ENCODE peak calls at places on chromosomes 4 and X, in nine cellular contexts. L is H9; P is lung; Q is HCT116; Y is CD4-positive, alpha-beta T cell; I is fibroblast of lung; C is OCI-LY7; M is MCF 10A; K is GM20000. T is an unnamed sample.

GRCh38 chrX:40154229-40154852 is 56.6 kb upstream of the BCOR start:
- DNase-seq in K (peak), Y (no peak), I (peak), L (peak), C (peak), P (no peak), M (no peak), Q (no peak), T (no peak)

GRCh38 chr4:13705521-13706035 is 78.1 kb upstream of the BOD1L1 start:
- DNase-seq in I (no peak), K (no peak), Q (no peak), Y (no peak), M (peak), P (peak), C (no peak), L (peak), T (no peak)

GRCh38 chr4:59904331-59904730 is 1295.8 kb upstream of the ADGRL3 start:
- DNase-seq in I (no peak), P (no peak), Y (no peak), C (no peak), K (no peak), Q (no peak), M (peak), L (no peak), T (no peak)

GRCh38 chr4:121192500-121192899 is 28.4 kb upstream of the TNIP3 start:
- DNase-seq in M (peak), I (peak), P (no peak), L (no peak), Q (peak), K (peak), C (peak), Y (no peak), T (no peak)

GRCh38 chrX:120457766-120458180 is 11.3 kb downstream of the LAMP2 start:
- DNase-seq in Q (no peak), C (peak), L (no peak), M (peak), Y (no peak), I (peak), P (no peak), K (peak), T (no peak)

GRCh38 chr4:53374777-53375258 is 2.6 kb upstream of the FIP1L1 start:
- DNase-seq in P (no peak), Y (no peak), M (no peak), Q (no peak), K (no peak), I (no peak), C (no peak), L (no peak), T (no peak)

GRCh38 chrX:55143621-55144020 is 54.8 kb downstream of the PAGE2 start:
- DNase-seq in Y (no peak), P (no peak), K (no peak), C (no peak), M (no peak), I (no peak), L (no peak), Q (no peak), T (no peak)

GRCh38 chr4:12724520-12724919 is 759.6 kb downstream of the RAB28 start:
- DNase-seq in M (peak), P (no peak), I (no peak), K (no peak), Q (no peak), L (no peak), Y (no peak), C (peak), T (no peak)

GRCh38 chr4:184473515-184474260 is 662 bp downstream of the IRF2 start:
- DNase-seq in K (peak), P (peak), C (peak), L (no peak), Y (peak), I (peak), M (peak), Q (no peak), T (no peak)

GRCh38 chr4:184473265-184473514 is 1.2 kb downstream of the IRF2 start:
- DNase-seq in K (no peak), Y (no peak), M (no peak), I (no peak), C (no peak), L (no peak), Q (no peak), P (no peak), T (no peak)

GRCh38 chr4:184471872-184472539 is 2.3 kb downstream of the IRF2 start:
- DNase-seq in K (peak), L (no peak), Y (no peak), Q (no peak), P (no peak), M (no peak), C (peak), I (peak), T (no peak)

GRCh38 chr4:184474261-184475095 is at the start of gene IRF2:
- DNase-seq in Q (peak), Y (peak), L (peak), M (peak), P (peak), C (peak), K (peak), I (peak), T (peak)

GRCh38 chr4:184472540-184473264 is 1.6 kb downstream of the IRF2 start:
- DNase-seq in K (peak), L (peak), Q (no peak), Y (peak), P (peak), M (peak), C (peak), I (peak), T (peak)
- TF ChIP-seq CTCF in K (no peak), L (peak), Q (no peak), Y (no peak), P (no peak), M (no peak), C (no peak), I (no peak), T (no peak)

GRCh38 chrX:136488706-136489105 is 959 bp downstream of the BRS3 start:
- DNase-seq in I (no peak), C (no peak), P (no peak), M (no peak), L (no peak), Y (no peak), Q (no peak), K (no peak), T (no peak)
- TF ChIP-seq CTCF in I (no peak), C (no peak), P (no peak), M (no peak), L (no peak), Y (no peak), Q (no peak), K (no peak), T (no peak)

DNA sequence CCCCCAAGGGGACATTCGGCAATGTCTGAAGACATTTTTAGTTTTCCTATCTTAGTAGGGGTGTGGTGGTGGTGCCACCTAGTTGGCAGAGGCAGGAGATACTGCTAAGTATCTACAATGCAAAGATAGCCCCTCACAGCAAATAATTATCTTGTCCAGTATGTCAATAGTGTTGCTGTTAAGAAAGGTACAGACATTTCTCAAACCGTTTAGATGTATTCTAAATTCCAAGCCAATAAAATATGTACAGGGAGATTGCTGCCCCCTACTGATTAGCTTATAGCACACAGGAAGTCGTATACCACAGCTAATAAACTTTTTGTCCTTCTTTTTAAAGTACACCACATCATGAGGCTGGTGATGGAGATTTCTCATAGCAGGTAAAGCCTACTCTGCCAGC is 260.5 kb downstream of the TMA16 start:
- DNase-seq in L (no peak), K (peak), C (peak), I (peak), P (no peak), Y (no peak), Q (no peak), M (peak), T (no peak)
- TF ChIP-seq CTCF in L (peak), K (peak), C (peak), I (peak), P (no peak), Y (peak), Q (peak), M (peak), T (no peak)

DNA sequence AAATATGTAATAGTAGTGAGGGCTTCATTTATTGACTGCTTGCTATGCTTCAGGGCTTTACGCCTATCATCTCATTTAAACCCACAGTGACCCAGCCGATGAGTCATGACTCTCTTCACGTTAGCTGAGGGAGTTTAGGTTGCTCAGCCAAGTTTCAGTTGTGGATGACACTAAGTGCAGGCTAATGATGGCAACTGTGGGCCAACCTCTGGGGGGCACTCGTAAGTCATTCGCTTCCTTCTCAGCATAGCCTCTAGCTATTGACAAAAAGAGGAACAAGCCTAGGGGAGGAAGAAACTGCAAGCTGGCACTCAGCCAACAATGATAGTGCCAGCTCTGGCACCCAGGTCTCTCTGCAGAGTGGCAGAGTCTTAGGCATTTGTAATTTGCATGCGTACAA is 325.0 kb downstream of the ARHGAP10 start:
- DNase-seq in M (peak), Y (peak), C (peak), Q (peak), P (peak), I (peak), K (peak), L (peak), T (no peak)
- TF ChIP-seq CTCF in M (no peak), Y (peak), C (peak), Q (no peak), P (peak), I (no peak), K (peak), L (peak), T (no peak)

DNA sequence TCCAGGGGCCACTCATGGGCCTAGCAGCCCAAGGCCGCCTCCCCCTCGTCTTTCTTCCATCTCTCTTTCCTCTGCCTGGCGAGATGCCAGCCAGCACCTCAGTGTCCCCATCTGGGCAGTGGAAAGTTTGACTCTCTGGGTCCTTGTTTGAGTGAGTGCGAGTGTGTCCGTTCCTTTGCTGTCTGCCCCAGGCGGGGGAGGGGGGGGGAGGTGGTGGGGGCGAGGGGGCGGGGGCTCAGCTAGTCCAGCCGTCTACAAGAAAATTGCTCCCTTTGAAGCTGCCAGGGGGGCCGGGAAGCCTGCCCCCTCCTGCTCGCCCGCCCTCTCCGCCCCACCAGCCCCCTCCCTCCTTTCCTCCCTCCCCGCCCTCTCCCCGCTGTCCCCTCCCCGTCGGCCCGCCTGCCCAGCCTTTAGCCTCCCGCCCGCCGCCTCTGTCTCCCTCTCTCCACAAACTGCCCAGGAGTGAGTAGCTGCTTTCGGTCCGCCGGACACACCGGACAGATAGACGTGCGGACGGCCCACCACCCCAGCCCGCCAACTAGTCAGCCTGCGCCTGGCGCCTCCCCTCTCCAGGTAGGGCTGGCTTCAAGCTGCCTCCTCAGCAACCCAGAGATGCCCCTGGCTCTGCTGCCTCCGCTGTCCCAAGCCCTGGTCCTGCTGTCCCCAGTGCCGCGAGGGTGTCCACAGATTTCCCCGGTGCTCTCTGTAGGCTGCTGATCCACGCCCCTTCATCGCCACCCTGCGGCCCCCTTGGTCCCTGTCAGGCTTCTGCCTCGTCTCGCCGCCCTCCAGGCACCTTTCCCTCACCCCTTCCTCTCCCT is at the start of gene BGN:
- DNase-seq in Q (no peak), K (no peak), P (no peak), M (no peak), I (peak), C (no peak), Y (no peak), L (peak), T (no peak)
- TF ChIP-seq CTCF in Q (no peak), K (no peak), P (no peak), M (no peak), I (peak), C (no peak), Y (no peak), L (peak), T (no peak)

DNA sequence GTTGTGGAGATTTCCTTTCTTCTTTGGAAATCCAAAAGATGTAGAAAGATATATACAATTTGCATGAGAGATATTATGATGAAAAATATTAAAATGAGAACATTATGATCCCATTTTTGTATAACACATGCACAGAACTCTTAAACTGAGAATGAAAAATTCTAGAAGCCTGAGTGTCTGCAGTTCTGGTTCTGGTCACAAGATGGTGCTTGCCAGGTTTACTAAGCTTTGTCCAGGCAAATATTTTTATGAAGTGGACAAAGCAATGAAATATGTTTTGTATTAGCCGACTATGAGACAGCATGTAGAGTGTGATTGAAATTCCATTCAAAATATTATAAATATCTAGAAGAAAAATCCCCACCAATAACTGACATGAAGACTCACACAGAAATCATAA is 2.2 kb downstream of the PWWP3B start:
- DNase-seq in I (peak), Y (no peak), M (peak), P (no peak), K (no peak), Q (peak), L (no peak), C (no peak), T (no peak)
- TF ChIP-seq CTCF in I (peak), Y (no peak), M (peak), P (no peak), K (no peak), Q (peak), L (peak), C (peak), T (no peak)

GRCh38 chr4:168995537-168996295 is 14.3 kb downstream of the CBR4 start:
- DNase-seq in K (no peak), L (no peak), Q (no peak), Y (no peak), M (peak), P (no peak), C (no peak), I (peak), T (no peak)
- TF ChIP-seq CTCF in K (no peak), L (no peak), Q (peak), Y (no peak), M (peak), P (no peak), C (peak), I (no peak), T (no peak)

GRCh38 chr4:963276-964225 is 9.8 kb downstream of the DGKQ start:
- DNase-seq in C (no peak), P (no peak), Y (peak), M (no peak), I (no peak), Q (no peak), L (no peak), K (no peak), T (no peak)
- TF ChIP-seq CTCF in C (no peak), P (no peak), Y (no peak), M (no peak), I (no peak), Q (peak), L (no peak), K (no peak), T (no peak)

DNA sequence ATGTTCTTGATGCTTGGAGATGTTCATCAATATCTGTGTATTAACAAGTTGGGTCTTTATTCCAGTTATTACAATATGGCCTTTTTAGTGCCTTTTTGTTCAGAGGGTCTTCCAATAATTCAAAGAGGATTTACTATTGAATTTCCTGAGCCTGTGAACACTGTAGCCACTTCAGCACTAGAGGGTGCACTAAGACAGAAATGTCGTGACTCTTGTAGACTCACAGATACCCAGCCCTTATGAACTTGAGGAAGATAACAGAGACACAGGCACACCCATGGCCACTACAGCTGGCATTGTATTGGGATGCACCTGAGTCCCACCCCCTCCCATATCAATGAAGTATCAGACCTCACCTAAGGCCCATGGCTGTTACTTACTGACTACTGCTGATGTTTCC is 54.4 kb upstream of the ACTRT1 start:
- DNase-seq in Q (no peak), K (no peak), C (peak), Y (no peak), I (no peak), P (no peak), L (peak), M (peak), T (no peak)
- TF ChIP-seq CTCF in Q (no peak), K (no peak), C (peak), Y (no peak), I (no peak), P (no peak), L (peak), M (peak), T (no peak)